ENCODE peak calls at places on chromosome 1, in nine cellular contexts. X is activated CD4-positive, alpha-beta T cell treated with anti-CD3 and anti-CD28 coated beads for 36 hours; V is KG1; P is COR-L47; E is NCI-H1417 treated with DMSO at 0.1 percent for 48 hours; N is stimulated activated CD4-positive, alpha-beta T cell treated with anti-CD3 and anti-CD28 coated beads, TNF-alpha, amount 100 ng/mL, for 1 hour; I is body of pancreas; O is activated T-cell treated with anti-CD3 and anti-CD28 coated beads for 4 hours; A is sigmoid colon. M is an unnamed sample.

GRCh38 chr1:39973503-39974135 is 18.7 kb downstream of the MFSD2A start:
- DNase-seq in X (peak; percentile 85), V (peak; percentile 64), P (peak; percentile 100), E (peak; percentile 30), N (peak; percentile 64), I (peak; percentile 85), O (peak; percentile 74), A (peak; percentile 85), M (peak; percentile 91)

GRCh38 chr1:19204665-19205266 is 5.3 kb downstream of the UBR4 start:
- DNase-seq in X (no peak), V (no peak), P (no peak), E (no peak), N (no peak), I (no peak), O (no peak), A (no peak), M (no peak)

GRCh38 chr1:209536843-209537242 is 46.7 kb upstream of the CAMK1G start:
- DNase-seq in X (no peak), V (no peak), P (no peak), E (no peak), N (no peak), I (no peak), O (no peak), A (no peak), M (no peak)

GRCh38 chr1:210089848-210090247 is 142.7 kb upstream of the SERTAD4 start:
- DNase-seq in X (no peak), V (no peak), P (no peak), E (no peak), N (no peak), I (no peak), O (no peak), A (no peak), M (no peak)

GRCh38 chr1:209819059-209819458 is 8.7 kb upstream of the UTP25 start:
- DNase-seq in X (no peak), V (no peak), P (no peak), E (no peak), N (no peak), I (no peak), O (no peak), A (no peak), M (no peak)

GRCh38 chr1:118151312-118151937 is 33.6 kb downstream of the SPAG17 start:
- DNase-seq in X (peak; percentile 68), V (peak; percentile 9), P (peak; percentile 23), E (no peak), N (no peak), I (peak; percentile 78), O (no peak), A (no peak), M (no peak)

GRCh38 chr1:24699628-24700027 is 45.6 kb upstream of the CLIC4 start:
- DNase-seq in X (no peak), V (no peak), P (no peak), E (no peak), N (no peak), I (no peak), O (no peak), A (no peak), M (peak; percentile 57)

GRCh38 chr1:202501281-202501680 is 152.8 kb downstream of the PPP1R12B start:
- DNase-seq in X (no peak), V (no peak), P (peak; percentile 25), E (peak; percentile 4), N (no peak), I (no peak), O (no peak), A (no peak), M (no peak)

GRCh38 chr1:21665711-21666571 is 3.2 kb downstream of the RAP1GAP start:
- DNase-seq in X (no peak), V (no peak), P (peak; percentile 36), E (no peak), N (no peak), I (no peak), O (no peak), A (peak; percentile 28), M (no peak)